ENCODE peak calls at places on chromosomes 11 and 22, in ten cellular contexts. T, H, O, K, N, J, G, U, Q and F are unnamed samples.

GRCh38 chr11:14969922-14970323 is 2.2 kb downstream of the CALCA start:
- DNase-seq in T (no peak), H (no peak), O (peak), K (no peak), N (no peak), J (no peak), G (no peak), U (no peak), Q (no peak), F (peak)

GRCh38 chr11:116224154-116224888 is 548.5 kb downstream of the BUD13 start:
- DNase-seq in T (no peak), H (peak), O (peak), K (peak), N (no peak), J (peak), G (peak), U (no peak), Q (no peak), F (peak)

GRCh38 chr11:64810891-64811272 is 531 bp upstream of the MEN1 start:
- DNase-seq in T (no peak), H (no peak), O (no peak), K (no peak), N (no peak), J (no peak), G (no peak), U (no peak), Q (no peak), F (no peak)

GRCh38 chr22:23220485-23221350 is 40.4 kb downstream of the BCR start:
- DNase-seq in T (no peak), H (no peak), O (peak), K (no peak), N (peak), J (no peak), G (peak), U (no peak), Q (no peak), F (peak)

GRCh38 chr11:82092904-82093303 is 640.8 kb downstream of the FAM181B start:
- DNase-seq in T (no peak), H (no peak), O (no peak), K (no peak), N (no peak), J (no peak), G (no peak), U (no peak), Q (no peak), F (no peak)

GRCh38 chr22:26399288-26399687 is 29.8 kb upstream of the ASPHD2 start:
- DNase-seq in T (no peak), H (no peak), O (peak), K (no peak), N (no peak), J (no peak), G (no peak), U (no peak), Q (no peak), F (no peak)

GRCh38 chr11:72782081-72782920 is 11.5 kb downstream of the STARD10 start:
- DNase-seq in T (no peak), H (no peak), O (no peak), K (no peak), N (no peak), J (no peak), G (no peak), U (no peak), Q (no peak), F (no peak)

GRCh38 chr22:24155597-24156145 is 25.6 kb upstream of the SUSD2 start:
- DNase-seq in T (no peak), H (no peak), O (peak), K (peak), N (peak), J (peak), G (peak), U (no peak), Q (no peak), F (peak)

GRCh38 chr22:29369460-29369859 is 18.9 kb downstream of the AP1B1 start:
- DNase-seq in T (no peak), H (no peak), O (peak), K (peak), N (no peak), J (peak), G (peak), U (no peak), Q (peak), F (no peak)

GRCh38 chr11:69949327-69949726 is 128.8 kb upstream of the ANO1 start:
- DNase-seq in T (peak), H (no peak), O (peak), K (no peak), N (peak), J (no peak), G (peak), U (peak), Q (peak), F (no peak)

GRCh38 chr11:12888525-12889158 is 120.5 kb upstream of the RASSF10 start:
- DNase-seq in T (peak), H (peak), O (peak), K (peak), N (peak), J (peak), G (peak), U (no peak), Q (peak), F (no peak)

GRCh38 chr22:32204856-32205722 is at the start of gene RFPL2:
- DNase-seq in T (no peak), H (no peak), O (no peak), K (no peak), N (peak), J (no peak), G (peak), U (no peak), Q (peak), F (no peak)

GRCh38 chr22:45131749-45132148 is 32.0 kb upstream of the NUP50 start:
- DNase-seq in T (no peak), H (no peak), O (no peak), K (peak), N (no peak), J (peak), G (no peak), U (no peak), Q (no peak), F (no peak)

GRCh38 chr11:119671561-119672015 is 57.4 kb downstream of the NECTIN1 start:
- DNase-seq in T (no peak), H (peak), O (peak), K (no peak), N (no peak), J (peak), G (peak), U (no peak), Q (no peak), F (no peak)

GRCh38 chr11:19087658-19088057 is 27.1 kb upstream of the MRGPRX2 start:
- DNase-seq in T (no peak), H (peak), O (peak), K (no peak), N (peak), J (no peak), G (peak), U (peak), Q (peak), F (no peak)

GRCh38 chr11:66454253-66454652 is 12.5 kb upstream of the PELI3 start:
- DNase-seq in T (no peak), H (no peak), O (no peak), K (no peak), N (peak), J (no peak), G (no peak), U (peak), Q (no peak), F (no peak)

GRCh38 chr22:39959640-39960447 is at the start of gene TMA7B:
- DNase-seq in T (no peak), H (peak), O (peak), K (no peak), N (peak), J (no peak), G (peak), U (no peak), Q (no peak), F (no peak)

GRCh38 chr11:78192911-78193341 is 4.2 kb downstream of the USP35 start:
- DNase-seq in T (no peak), H (no peak), O (no peak), K (no peak), N (no peak), J (no peak), G (no peak), U (no peak), Q (no peak), F (no peak)

GRCh38 chr22:50674127-50674493 is 1.5 kb downstream of the SHANK3 start:
- DNase-seq in T (no peak), H (no peak), O (no peak), K (no peak), N (no peak), J (no peak), G (no peak), U (no peak), Q (no peak), F (no peak)
- H3K4me3 ChIP-seq in T (peak), H (no peak), O (no peak), K (no peak), N (no peak), J (peak), G (no peak), U (peak), Q (no peak), F (no peak)

DNA sequence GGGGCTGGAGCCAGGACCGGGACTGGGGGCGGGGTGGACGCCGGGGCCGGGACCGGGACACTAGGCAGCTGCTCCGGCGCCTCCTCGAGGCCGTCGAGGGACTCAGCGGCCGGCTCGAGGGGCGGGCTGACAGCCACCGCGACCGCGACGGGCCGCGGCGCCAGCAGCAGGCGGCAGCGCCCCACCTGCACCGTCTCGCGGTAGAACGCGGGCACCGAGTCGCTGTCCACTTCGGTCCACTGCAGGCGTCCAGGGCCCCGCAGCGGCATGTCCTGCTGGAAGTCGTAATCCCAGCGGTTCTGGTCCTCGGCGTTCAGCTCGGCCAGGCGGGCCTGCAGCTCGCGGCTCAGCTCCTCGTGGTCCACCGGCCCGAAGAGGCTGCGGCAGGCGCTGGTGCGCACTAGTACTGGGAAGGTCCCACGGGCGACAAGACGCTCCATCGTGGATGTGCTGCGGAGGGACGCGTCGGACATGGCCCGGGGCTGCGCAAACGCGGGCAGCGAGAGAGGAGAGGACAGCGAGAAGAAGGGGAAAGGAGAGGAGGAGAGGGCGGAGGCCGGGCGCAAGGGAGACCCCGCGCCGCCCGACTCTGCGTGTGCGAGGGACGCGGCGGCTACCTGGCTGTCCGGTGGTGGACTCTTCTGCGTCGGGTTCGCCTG is 429 bp downstream of the CDKN1C start:
- DNase-seq in T (no peak), H (no peak), O (peak), K (no peak), N (no peak), J (peak), G (peak), U (no peak), Q (no peak), F (no peak)
- TF ChIP-seq CTCF in T (peak), H (no peak), O (no peak), K (no peak), N (peak), J (peak), G (peak), U (peak), Q (peak), F (no peak)

GRCh38 chr11:46216040-46216764 is 61.3 kb upstream of the CREB3L1 start:
- DNase-seq in T (no peak), H (no peak), O (no peak), K (no peak), N (no peak), J (no peak), G (peak), U (no peak), Q (no peak), F (no peak)
- H3K4me3 ChIP-seq in T (peak), H (no peak), O (no peak), K (no peak), N (no peak), J (no peak), G (peak), U (no peak), Q (no peak), F (no peak)

DNA sequence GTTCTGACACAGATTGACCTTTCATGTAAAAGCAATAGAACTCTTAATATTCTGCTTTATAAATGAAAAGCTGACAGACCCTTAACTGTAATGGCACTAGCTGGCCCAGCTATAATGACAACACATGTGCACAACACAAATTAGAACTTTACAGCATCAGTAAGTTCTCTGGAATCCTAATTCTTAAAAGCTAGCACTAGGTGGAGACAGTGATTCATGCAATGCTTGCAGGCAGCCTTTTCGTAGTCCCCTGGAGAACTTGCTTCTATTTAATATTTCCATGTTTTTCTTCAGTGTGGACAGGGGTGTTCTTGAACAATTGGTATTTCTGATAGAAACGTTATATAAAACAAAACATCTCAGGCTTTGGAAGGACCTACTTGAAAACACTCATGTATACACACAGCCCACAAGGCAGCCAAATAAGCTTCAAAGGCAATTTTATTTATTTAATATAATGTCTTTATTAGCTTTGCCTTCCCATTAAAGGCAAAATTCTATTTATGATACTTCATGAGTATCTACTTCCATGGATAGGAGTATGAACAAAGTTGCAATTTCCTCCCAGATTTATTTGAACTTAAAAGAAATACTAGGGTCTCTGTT is 374.3 kb upstream of the MPPED2 start:
- DNase-seq in T (no peak), H (no peak), O (peak), K (no peak), N (no peak), J (no peak), G (peak), U (no peak), Q (peak), F (no peak)
- TF ChIP-seq CTCF in T (no peak), H (no peak), O (peak), K (no peak), N (peak), J (peak), G (peak), U (peak), Q (peak), F (peak)

DNA sequence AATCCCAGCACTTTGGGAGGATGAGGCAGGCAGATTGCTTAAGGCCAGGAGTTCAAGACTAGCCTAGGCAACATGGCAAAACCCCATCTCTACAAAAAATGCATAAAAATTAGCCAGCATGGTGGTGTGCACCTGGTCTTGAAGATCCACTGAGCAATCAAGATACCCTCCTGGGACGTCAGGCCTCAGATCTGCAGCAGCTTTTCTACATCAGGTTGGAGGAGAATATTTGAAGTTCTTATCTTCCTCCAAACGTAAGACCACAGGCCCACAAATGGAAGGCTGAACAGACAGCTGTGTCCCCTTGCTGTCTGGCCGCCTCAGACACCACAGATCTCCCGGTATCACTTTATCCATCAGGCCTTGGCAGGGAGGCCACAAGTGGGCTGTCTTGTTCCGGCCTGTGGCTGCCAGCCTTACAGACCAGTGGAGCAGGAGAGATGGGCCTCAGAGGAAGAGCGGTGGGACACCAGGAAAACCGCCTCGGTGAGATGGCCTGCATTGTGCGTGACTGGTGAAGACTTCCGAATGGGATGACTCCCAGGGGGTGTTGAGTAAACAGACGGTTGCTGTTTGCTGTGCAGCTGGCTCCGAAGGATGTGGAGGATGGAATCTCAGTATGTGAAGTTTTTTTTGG is 15.9 kb downstream of the UBASH3B start:
- DNase-seq in T (no peak), H (no peak), O (peak), K (no peak), N (no peak), J (peak), G (no peak), U (no peak), Q (no peak), F (no peak)
- H3K4me3 ChIP-seq in T (no peak), H (no peak), O (no peak), K (no peak), N (no peak), J (no peak), G (no peak), U (no peak), Q (no peak), F (no peak)

GRCh38 chr11:68722143-68722542 is 29.2 kb downstream of the TESMIN start:
- DNase-seq in T (no peak), H (no peak), O (no peak), K (no peak), N (no peak), J (no peak), G (no peak), U (no peak), Q (no peak), F (no peak)

GRCh38 chr11:68724293-68724692 is 27.0 kb downstream of the TESMIN start:
- DNase-seq in T (no peak), H (no peak), O (no peak), K (no peak), N (no peak), J (no peak), G (no peak), U (no peak), Q (no peak), F (no peak)

DNA sequence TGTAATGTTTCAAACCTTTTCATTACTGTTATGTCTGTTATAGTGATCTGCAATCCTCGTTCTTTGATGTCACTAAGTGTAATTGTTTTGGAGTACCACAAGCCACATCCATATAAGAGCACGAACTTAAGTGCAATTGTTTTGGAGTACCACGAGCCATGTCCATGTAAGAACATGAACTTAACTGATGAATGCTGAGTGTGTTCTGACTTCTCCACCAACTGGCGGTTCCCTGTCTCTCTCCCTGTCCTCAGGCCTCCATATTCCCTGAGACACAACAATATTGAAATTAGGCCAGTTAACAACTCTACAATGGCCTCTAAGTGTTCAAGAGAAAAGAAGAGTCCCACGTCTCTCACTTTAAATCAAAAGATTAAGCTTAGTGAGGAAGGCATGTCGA is 23.5 kb downstream of the TESMIN start:
- DNase-seq in T (no peak), H (no peak), O (peak), K (no peak), N (no peak), J (no peak), G (no peak), U (no peak), Q (no peak), F (no peak)
- TF ChIP-seq CTCF in T (no peak), H (no peak), O (peak), K (no peak), N (no peak), J (no peak), G (peak), U (no peak), Q (no peak), F (no peak)